ENCODE peak calls at places on chromosome 10, in ten cellular contexts. H is stimulated activated CD4-positive, alpha-beta T cell treated with anti-CD3 and anti-CD28 coated beads, Interleukin-4, amount 100 ng/mL, for 1 hour; E is HEK293T; R is activated naive CD4-positive, alpha-beta T cell treated with Interleukin-2 at 50 U/mL for 16 hours; Z is activated CD4-positive, CD25-positive, alpha-beta regulatory T cell; C is NCI-H774; O is aorta; I is AG08396; B is AG08395; K is activated CD4-positive, alpha-beta T cell treated with anti-CD3 and anti-CD28 coated beads for 48 hours. T is an unnamed sample.

GRCh38 chr10:91864099-91864498 is 45.2 kb downstream of the FGFBP3 start:
- DNase-seq in H (no peak), E (no peak), R (no peak), Z (no peak), C (no peak), O (no peak), I (no peak), B (no peak), K (no peak), T (no peak)

GRCh38 chr10:92839191-92840085 is 8.9 kb upstream of the EXOC6 start:
- DNase-seq in H (peak; percentile 56), E (peak; percentile 86), R (peak; percentile 50), Z (peak; percentile 26), C (no peak), O (peak; percentile 85), I (no peak), B (peak; percentile 13), K (peak; percentile 81), T (no peak)

GRCh38 chr10:77582710-77583115 is 54.9 kb downstream of the KCNMA1 start:
- DNase-seq in H (no peak), E (no peak), R (no peak), Z (no peak), C (no peak), O (no peak), I (peak; percentile 63), B (peak; percentile 68), K (peak; percentile 13), T (no peak)

GRCh38 chr10:104260775-104261115 is 6.1 kb downstream of the GSTO1 start:
- DNase-seq in H (no peak), E (no peak), R (no peak), Z (no peak), C (no peak), O (no peak), I (peak; percentile 36), B (peak; percentile 34), K (no peak), T (no peak)

GRCh38 chr10:15474671-15475070 is 103.6 kb upstream of the FAM171A1 start:
- DNase-seq in H (no peak), E (no peak), R (no peak), Z (no peak), C (no peak), O (no peak), I (no peak), B (no peak), K (no peak), T (no peak)

GRCh38 chr10:110361800-110362456 is 57.2 kb upstream of the SMNDC1 start:
- DNase-seq in H (no peak), E (no peak), R (peak; percentile 26), Z (no peak), C (no peak), O (no peak), I (no peak), B (no peak), K (peak; percentile 38), T (no peak)

GRCh38 chr10:13945760-13946460 is 359.1 kb downstream of the PRPF18 start:
- DNase-seq in H (no peak), E (no peak), R (no peak), Z (no peak), C (no peak), O (no peak), I (no peak), B (no peak), K (no peak), T (no peak)

GRCh38 chr10:124650820-124651401 is 93.3 kb downstream of the FAM53B start:
- DNase-seq in H (peak; percentile 59), E (no peak), R (peak; percentile 74), Z (peak; percentile 36), C (no peak), O (no peak), I (no peak), B (no peak), K (peak; percentile 68), T (no peak)

GRCh38 chr10:125633517-125633999 is 49.4 kb downstream of the TEX36 start:
- DNase-seq in H (no peak), E (peak; percentile 74), R (no peak), Z (no peak), C (peak; percentile 16), O (no peak), I (no peak), B (no peak), K (no peak), T (no peak)

GRCh38 chr10:59575269-59575668 is 134.4 kb downstream of the SLC16A9 start:
- DNase-seq in H (no peak), E (no peak), R (no peak), Z (no peak), C (no peak), O (no peak), I (no peak), B (no peak), K (no peak), T (no peak)

GRCh38 chr10:104350146-104350635 is 3.4 kb upstream of the CFAP58 start:
- DNase-seq in H (no peak), E (peak; percentile 59), R (no peak), Z (no peak), C (peak; percentile 43), O (no peak), I (peak; percentile 50), B (peak; percentile 67), K (no peak), T (no peak)

GRCh38 chr10:124407451-124407850 is 11.3 kb downstream of the OAT start:
- DNase-seq in H (no peak), E (no peak), R (no peak), Z (no peak), C (no peak), O (no peak), I (no peak), B (no peak), K (no peak), T (no peak)

GRCh38 chr10:3635697-3636096 is 149.3 kb downstream of the KLF6 start:
- DNase-seq in H (no peak), E (no peak), R (no peak), Z (no peak), C (peak; percentile 13), O (no peak), I (no peak), B (no peak), K (no peak), T (no peak)

GRCh38 chr10:36489181-36489927 is 636.0 kb upstream of the ANKRD30A start:
- DNase-seq in H (no peak), E (no peak), R (no peak), Z (no peak), C (no peak), O (no peak), I (no peak), B (no peak), K (no peak), T (no peak)

GRCh38 chr10:102408081-102408727 is 10.4 kb downstream of the PSD start:
- DNase-seq in H (no peak), E (no peak), R (no peak), Z (no peak), C (no peak), O (no peak), I (no peak), B (no peak), K (no peak), T (no peak)

GRCh38 chr10:104456817-104457657 is 103.4 kb downstream of the CFAP58 start:
- DNase-seq in H (no peak), E (no peak), R (no peak), Z (no peak), C (no peak), O (no peak), I (no peak), B (no peak), K (no peak), T (no peak)

T was measured in SIG-M5.